ENCODE peak calls at places on chromosomes 7 and 10, in six cellular contexts. Z is body of pancreas, E is fibroblast of pulmonary artery, T is AG09309, L is lower lobe of right lung, O is endothelial cell. R is an unnamed sample.
A peak's percentile ranks its signal among the peaks of the same experiment; 100 is the strongest.

GRCh38 chr7:2355079-2356008 is 717 bp downstream of the EIF3B start:
- DNase-seq in T (no peak), O (peak; percentile 30), E (no peak), L (no peak), Z (no peak), R (no peak)

GRCh38 chr10:6838118-6838517 is 258.0 kb upstream of the PRKCQ start:
- DNase-seq in T (no peak), O (peak; percentile 6), Z (no peak), E (no peak), L (no peak), R (no peak)

GRCh38 chr7:143372070-143372469 is 9.1 kb upstream of the ZYX start:
- DNase-seq in T (no peak), Z (peak; percentile 60), E (peak; percentile 55), L (peak; percentile 73), O (no peak), R (peak; percentile 72)

GRCh38 chr10:52314007-52314821 is at the start of gene DKK1:
- DNase-seq in O (peak; percentile 80), T (peak; percentile 73), L (peak; percentile 62), E (peak; percentile 84), Z (peak; percentile 75), R (no peak)

GRCh38 chr7:620052-620451 is 100.4 kb upstream of the PDGFA start:
- DNase-seq in L (no peak), Z (no peak), E (peak; percentile 96), T (no peak), O (no peak), R (no peak)

GRCh38 chr7:66779669-66780408 is 39.3 kb downstream of the RABGEF1 start:
- DNase-seq in E (peak; percentile 82), T (no peak), L (no peak), Z (no peak), O (no peak), R (no peak)

GRCh38 chr10:43250925-43251663 is 15.8 kb downstream of the RASGEF1A start:
- DNase-seq in O (no peak), T (no peak), Z (no peak), E (no peak), L (no peak), R (peak; percentile 38)

GRCh38 chr10:59622320-59622901 is 87.2 kb downstream of the SLC16A9 start:
- DNase-seq in O (peak; percentile 54), Z (peak; percentile 57), E (peak; percentile 79), T (peak; percentile 17), L (peak; percentile 57), R (no peak)

GRCh38 chr7:99375070-99375807 is 709 bp downstream of the ARPC1B start:
- DNase-seq in L (peak; percentile 89), O (peak; percentile 58), T (no peak), E (peak; percentile 76), Z (peak; percentile 75), R (peak; percentile 77)

GRCh38 chr10:128178319-128178937 is 52.2 kb upstream of the MKI67 start:
- DNase-seq in Z (peak; percentile 12), T (no peak), L (no peak), E (peak; percentile 29), O (peak; percentile 67), R (no peak)

GRCh38 chr7:39606352-39606751 is 17.0 kb upstream of the RALA start:
- DNase-seq in O (no peak), Z (no peak), T (no peak), E (no peak), L (no peak), R (no peak)

GRCh38 chr7:1520574-1521234 is 9.8 kb upstream of the MAFK start:
- DNase-seq in Z (no peak), L (no peak), T (no peak), E (peak; percentile 91), O (no peak), R (no peak)

GRCh38 chr7:26156454-26157365 is 4.7 kb downstream of the NFE2L3 start:
- DNase-seq in Z (no peak), O (no peak), L (no peak), T (peak; percentile 40), E (peak; percentile 94), R (no peak)

GRCh38 chr10:20882091-20882490 is 15.0 kb downstream of the NEBL start:
- DNase-seq in Z (no peak), T (no peak), O (no peak), E (no peak), L (no peak), R (no peak)

GRCh38 chr10:101238732-101239105 is 9.5 kb upstream of the LBX1 start:
- DNase-seq in Z (no peak), T (no peak), L (no peak), O (peak; percentile 66), E (no peak), R (no peak)

GRCh38 chr10:62109532-62110293 is 158.9 kb downstream of the RTKN2 start:
- DNase-seq in E (no peak), O (no peak), L (no peak), Z (no peak), T (no peak), R (no peak)

GRCh38 chr7:52719677-52720076 is 315.8 kb upstream of the POM121L12 start:
- DNase-seq in Z (no peak), L (no peak), T (no peak), E (no peak), O (no peak), R (no peak)

GRCh38 chr7:70695804-70696104 is 436.2 kb upstream of the GALNT17 start:
- DNase-seq in Z (no peak), O (no peak), T (no peak), L (no peak), E (peak; percentile 5), R (no peak)

GRCh38 chr10:113187066-113187777 is 237.2 kb downstream of the TCF7L2 start:
- DNase-seq in T (no peak), L (no peak), O (no peak), E (peak; percentile 40), Z (peak; percentile 80), R (no peak)

GRCh38 chr10:50417486-50417905 is 166.2 kb upstream of the ASAH2 start:
- DNase-seq in E (peak; percentile 29), O (no peak), T (no peak), Z (no peak), L (no peak), R (no peak)

GRCh38 chr7:26686448-26686981 is 177.9 kb downstream of the SKAP2 start:
- DNase-seq in T (no peak), Z (peak; percentile 9), E (peak; percentile 60), O (peak; percentile 33), L (peak; percentile 49), R (no peak)

GRCh38 chr10:126171555-126171954 is 216.7 kb downstream of the ADAM12 start:
- DNase-seq in Z (no peak), T (peak; percentile 88), L (no peak), O (no peak), E (peak; percentile 76), R (no peak)

GRCh38 chr7:84841809-84842208 is 345.0 kb downstream of the SEMA3D start:
- DNase-seq in T (peak; percentile 1), E (peak; percentile 5), Z (no peak), L (no peak), O (no peak), R (no peak)

GRCh38 chr10:100621360-100622205 is 85.8 kb downstream of the HIF1AN start:
- DNase-seq in O (no peak), T (no peak), E (peak; percentile 13), L (no peak), Z (no peak), R (no peak)

GRCh38 chr7:67692425-67692824 is 695.8 kb downstream of the TYW1 start:
- DNase-seq in T (no peak), Z (peak; percentile 66), L (no peak), E (no peak), O (no peak), R (no peak)

GRCh38 chr10:129662386-129662785 is 195.3 kb downstream of the MGMT start:
- DNase-seq in T (no peak), Z (no peak), O (no peak), E (no peak), L (no peak), R (no peak)

GRCh38 chr10:10552948-10553347 is 464.7 kb upstream of the CELF2 start:
- DNase-seq in E (no peak), O (no peak), T (no peak), Z (no peak), L (no peak), R (no peak)

GRCh38 chr7:116753130-116753529 is 81.1 kb downstream of the MET start:
- DNase-seq in T (no peak), Z (no peak), O (no peak), L (no peak), E (no peak), R (no peak)
- TF ChIP-seq CTCF in T (no peak), Z (no peak), O (no peak), L (no peak), E (no peak), R (no peak)

DNA sequence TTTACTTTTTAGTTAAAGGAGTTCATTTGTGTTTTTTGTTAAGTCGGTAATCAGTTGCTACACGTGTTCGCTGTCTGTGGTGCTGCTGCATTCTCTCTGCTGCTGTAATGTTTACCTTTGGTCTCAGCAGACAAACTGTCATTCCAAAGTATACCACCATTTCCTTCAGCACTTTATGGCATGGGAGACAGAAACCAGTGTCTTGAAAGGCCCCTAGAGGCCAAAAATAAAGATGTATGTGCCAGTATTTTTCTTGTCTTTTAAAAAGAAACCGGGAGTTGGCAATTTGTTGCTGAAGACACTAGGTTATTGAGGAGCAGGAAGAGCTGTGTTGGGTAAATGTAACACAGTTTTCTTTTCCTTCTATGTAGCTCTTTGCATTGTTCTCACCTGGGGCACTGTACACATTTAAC is 24.1 kb downstream of the ZNF92 start:
- DNase-seq in L (no peak), T (no peak), E (peak; percentile 27), Z (no peak), O (no peak), R (no peak)
- TF ChIP-seq CTCF in L (no peak), T (no peak), E (no peak), Z (no peak), O (no peak), R (no peak)

DNA sequence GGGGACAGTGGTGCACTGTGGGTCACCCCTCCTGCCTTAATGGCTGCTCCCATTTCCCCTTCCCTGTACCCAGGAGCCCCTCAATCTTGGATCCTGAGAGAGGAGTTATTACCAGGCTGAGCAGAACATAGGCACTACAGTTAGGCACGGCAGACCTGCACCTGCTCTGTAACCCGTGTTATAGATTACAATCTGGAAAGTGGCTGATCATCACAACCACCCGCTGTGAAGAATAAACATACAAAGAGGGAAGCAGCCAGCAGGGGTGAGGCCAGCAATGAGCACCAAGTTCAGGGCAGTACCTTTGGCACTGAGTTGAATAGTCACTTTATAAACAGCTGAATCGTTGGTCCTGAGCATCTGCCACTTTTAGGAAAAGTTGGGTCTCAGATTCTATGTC is 1.7 kb downstream of the CDHR1 start:
- DNase-seq in T (no peak), E (no peak), Z (no peak), O (no peak), L (no peak), R (peak; percentile 11)
- TF ChIP-seq CTCF in T (no peak), E (no peak), Z (no peak), O (no peak), L (no peak), R (no peak)

GRCh38 chr7:151431768-151432311 is 8.1 kb downstream of the CRYGN start:
- DNase-seq in E (no peak), O (no peak), Z (no peak), L (no peak), T (no peak), R (no peak)

GRCh38 chr7:151434549-151434948 is 5.4 kb downstream of the CRYGN start:
- DNase-seq in Z (no peak), O (no peak), L (no peak), T (no peak), E (no peak), R (no peak)

GRCh38 chr7:151433721-151434400 is 6.1 kb downstream of the CRYGN start:
- DNase-seq in O (no peak), L (no peak), E (no peak), Z (no peak), T (no peak), R (no peak)

GRCh38 chr7:151431281-151431767 is 8.6 kb downstream of the CRYGN start:
- DNase-seq in Z (no peak), E (no peak), T (no peak), L (no peak), O (no peak), R (no peak)

GRCh38 chr7:151432658-151433521 is 7.1 kb downstream of the CRYGN start:
- DNase-seq in T (no peak), Z (no peak), E (no peak), O (no peak), L (no peak), R (no peak)
- TF ChIP-seq CTCF in T (no peak), Z (no peak), E (peak; percentile 7), O (no peak), L (no peak), R (peak; percentile 26)